ENCODE peak calls at places on chromosomes 16 and 17, in four cellular contexts. One of them, this sample, is unnamed.

GRCh38 chr17:67151717-67152116 is 93.3 kb downstream of the HELZ start:
- DNase-seq in H9: no peak
- DNase-seq in GM13977: no peak
- DNase-seq in mucosa of descending colon: no peak
- DNase-seq in this sample: no peak

GRCh38 chr17:19724501-19725420 is 8.4 kb upstream of the SLC47A2 start:
- DNase-seq in H9: peak
- DNase-seq in GM13977: no peak
- DNase-seq in mucosa of descending colon: peak
- DNase-seq in this sample: peak

GRCh38 chr17:58303981-58304734 is 23.4 kb upstream of the MPO start:
- DNase-seq in H9: peak
- DNase-seq in GM13977: peak
- DNase-seq in mucosa of descending colon: peak
- DNase-seq in this sample: no peak

GRCh38 chr16:25210758-25211157 is 6.0 kb upstream of the AQP8 start:
- DNase-seq in H9: no peak
- DNase-seq in GM13977: no peak
- DNase-seq in mucosa of descending colon: no peak
- DNase-seq in this sample: no peak

GRCh38 chr17:40984226-40984625 is at the start of gene KRT40:
- DNase-seq in H9: no peak
- DNase-seq in GM13977: no peak
- DNase-seq in mucosa of descending colon: no peak
- DNase-seq in this sample: no peak

GRCh38 chr16:77442078-77442477 is 7.2 kb upstream of the ADAMTS18 start:
- DNase-seq in H9: no peak
- DNase-seq in GM13977: no peak
- DNase-seq in mucosa of descending colon: no peak
- DNase-seq in this sample: no peak

GRCh38 chr16:86566601-86566965 is at the start of gene FOXC2:
- DNase-seq in H9: peak
- DNase-seq in GM13977: peak
- DNase-seq in mucosa of descending colon: peak
- DNase-seq in this sample: no peak

GRCh38 chr17:57666198-57666870 is 78.8 kb downstream of the CCDC182 start:
- DNase-seq in H9: peak
- DNase-seq in GM13977: no peak
- DNase-seq in mucosa of descending colon: no peak
- DNase-seq in this sample: no peak

GRCh38 chr17:488993-489757 is 136.6 kb upstream of the RPH3AL start:
- DNase-seq in H9: peak
- DNase-seq in GM13977: no peak
- DNase-seq in mucosa of descending colon: no peak
- DNase-seq in this sample: peak

GRCh38 chr17:21772321-21772720 is 80.0 kb downstream of the KCNJ18 start:
- DNase-seq in H9: no peak
- DNase-seq in GM13977: no peak
- DNase-seq in mucosa of descending colon: no peak
- DNase-seq in this sample: no peak

GRCh38 chr17:1907216-1907631 is 77.4 kb downstream of the RPA1 start:
- DNase-seq in H9: no peak
- DNase-seq in GM13977: no peak
- DNase-seq in mucosa of descending colon: no peak
- DNase-seq in this sample: no peak

GRCh38 chr16:86455116-86455515 is 55.2 kb upstream of the FOXF1 start:
- DNase-seq in H9: no peak
- DNase-seq in GM13977: no peak
- DNase-seq in mucosa of descending colon: no peak
- DNase-seq in this sample: no peak

GRCh38 chr16:66619036-66619435 is 14.5 kb downstream of the CMTM3 start:
- DNase-seq in H9: no peak
- DNase-seq in GM13977: no peak
- DNase-seq in mucosa of descending colon: no peak
- DNase-seq in this sample: no peak

GRCh38 chr16:66618588-66618987 is 14.1 kb downstream of the CMTM3 start:
- DNase-seq in H9: no peak
- DNase-seq in GM13977: no peak
- DNase-seq in mucosa of descending colon: no peak
- DNase-seq in this sample: no peak

GRCh38 chr16:66619534-66620418 is 15.3 kb downstream of the CMTM3 start:
- DNase-seq in H9: no peak
- DNase-seq in GM13977: peak
- DNase-seq in mucosa of descending colon: no peak
- DNase-seq in this sample: no peak

GRCh38 chr16:66621973-66622372 is 17.5 kb downstream of the CMTM3 start:
- DNase-seq in H9: no peak
- DNase-seq in GM13977: no peak
- DNase-seq in mucosa of descending colon: no peak
- DNase-seq in this sample: no peak

GRCh38 chr16:66620419-66620775 is 15.9 kb downstream of the CMTM3 start:
- DNase-seq in H9: no peak
- DNase-seq in GM13977: no peak
- DNase-seq in mucosa of descending colon: no peak
- DNase-seq in this sample: no peak
- TF ChIP-seq CTCF in H9: no peak
- TF ChIP-seq CTCF in GM13977: no peak
- TF ChIP-seq CTCF in mucosa of descending colon: no peak
- TF ChIP-seq CTCF in this sample: no peak

GRCh38 chr16:83946781-83947566 is 6.1 kb upstream of the OSGIN1 start:
- DNase-seq in H9: no peak
- DNase-seq in GM13977: no peak
- DNase-seq in mucosa of descending colon: no peak
- DNase-seq in this sample: no peak
- TF ChIP-seq CTCF in H9: no peak
- TF ChIP-seq CTCF in GM13977: no peak
- TF ChIP-seq CTCF in mucosa of descending colon: no peak
- TF ChIP-seq CTCF in this sample: no peak

GRCh38 chr17:77741109-77741508 is 217.4 kb upstream of the TNRC6C start:
- DNase-seq in H9: peak
- DNase-seq in GM13977: no peak
- DNase-seq in mucosa of descending colon: no peak
- DNase-seq in this sample: no peak
- TF ChIP-seq CTCF in H9: peak
- TF ChIP-seq CTCF in GM13977: peak
- TF ChIP-seq CTCF in mucosa of descending colon: no peak
- TF ChIP-seq CTCF in this sample: no peak

GRCh38 chr17:9821921-9822320 is at the start of gene GSG1L2:
- DNase-seq in H9: no peak
- DNase-seq in GM13977: no peak
- DNase-seq in mucosa of descending colon: no peak
- DNase-seq in this sample: no peak

GRCh38 chr17:9828296-9829059 is 2.8 kb downstream of the GLP2R start:
- DNase-seq in H9: no peak
- DNase-seq in GM13977: no peak
- DNase-seq in mucosa of descending colon: no peak
- DNase-seq in this sample: no peak

GRCh38 chr17:9825751-9826150 is at the start of gene GLP2R:
- DNase-seq in H9: no peak
- DNase-seq in GM13977: no peak
- DNase-seq in mucosa of descending colon: no peak
- DNase-seq in this sample: no peak

GRCh38 chr17:9824797-9825338 is 856 bp upstream of the GLP2R start:
- DNase-seq in H9: no peak
- DNase-seq in GM13977: no peak
- DNase-seq in mucosa of descending colon: no peak
- DNase-seq in this sample: no peak

DNA sequence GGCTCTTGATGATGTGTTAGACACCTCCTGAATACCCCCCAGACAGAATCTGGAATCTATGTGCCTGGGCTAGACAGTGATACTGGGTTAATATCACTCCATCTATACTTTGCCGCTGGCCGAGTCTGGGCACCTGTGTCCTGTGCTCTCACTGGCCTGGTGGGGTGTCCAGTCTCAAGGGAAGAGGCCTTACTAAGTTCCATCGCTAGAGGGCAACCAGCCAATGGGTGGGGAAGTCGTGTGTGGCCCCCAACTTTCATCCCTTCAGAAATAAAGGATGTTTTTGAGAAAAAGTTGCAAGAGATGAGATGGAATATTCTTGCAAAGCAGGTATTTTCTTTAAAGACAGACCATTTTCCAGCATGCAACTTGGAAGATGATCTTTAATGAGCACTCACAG is 1.6 kb upstream of the GLP2R start:
- DNase-seq in H9: no peak
- DNase-seq in GM13977: no peak
- DNase-seq in mucosa of descending colon: no peak
- DNase-seq in this sample: no peak
- TF ChIP-seq CTCF in H9: peak
- TF ChIP-seq CTCF in GM13977: peak
- TF ChIP-seq CTCF in mucosa of descending colon: no peak
- TF ChIP-seq CTCF in this sample: no peak

GRCh38 chr16:51150894-51151320 is at the start of gene SALL1:
- DNase-seq in H9: no peak
- DNase-seq in GM13977: no peak
- DNase-seq in mucosa of descending colon: no peak
- DNase-seq in this sample: no peak

GRCh38 chr16:51153275-51153991 is 2.4 kb upstream of the SALL1 start:
- DNase-seq in H9: peak
- DNase-seq in GM13977: no peak
- DNase-seq in mucosa of descending colon: no peak
- DNase-seq in this sample: no peak

GRCh38 chr16:51152691-51153261 is 1.7 kb upstream of the SALL1 start:
- DNase-seq in H9: no peak
- DNase-seq in GM13977: no peak
- DNase-seq in mucosa of descending colon: no peak
- DNase-seq in this sample: no peak

GRCh38 chr16:51151435-51151950 is 423 bp upstream of the SALL1 start:
- DNase-seq in H9: peak
- DNase-seq in GM13977: no peak
- DNase-seq in mucosa of descending colon: peak
- DNase-seq in this sample: no peak

DNA sequence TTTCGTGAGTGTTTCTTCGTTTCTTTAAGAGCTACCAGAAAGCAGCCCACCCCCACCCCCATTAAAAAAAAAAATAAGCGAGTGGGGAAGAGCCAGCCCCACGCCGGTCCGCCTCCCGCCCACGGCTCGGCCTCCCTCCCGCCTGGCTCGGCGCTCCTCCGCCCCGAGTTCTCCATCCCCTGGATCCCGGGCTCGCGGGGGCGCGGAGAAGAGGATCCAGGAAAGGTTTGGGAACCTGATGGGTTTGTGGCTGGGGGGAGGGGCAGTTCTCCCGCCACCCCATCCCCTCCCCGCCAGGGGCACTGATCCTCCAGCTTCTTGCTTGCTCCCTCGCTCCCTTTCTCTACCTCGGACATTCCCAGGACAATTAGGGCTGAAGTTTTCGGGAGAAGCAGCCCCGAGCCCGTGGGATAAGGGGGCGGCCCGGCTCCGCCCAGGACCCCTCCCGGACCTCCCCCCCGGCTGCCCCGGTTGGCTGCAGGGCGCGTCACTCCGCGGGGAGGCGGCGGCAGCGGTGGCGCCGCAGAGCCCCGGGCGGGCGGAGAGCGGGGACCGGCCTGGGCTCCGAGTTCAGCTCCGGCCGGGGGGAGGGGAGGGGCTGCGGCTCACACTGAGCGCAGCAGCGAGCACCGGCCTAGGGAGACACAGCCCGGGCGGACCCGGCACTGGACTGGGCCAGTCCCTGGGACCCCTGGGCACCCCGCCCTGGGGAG is 1.0 kb upstream of the SALL1 start:
- DNase-seq in H9: peak
- DNase-seq in GM13977: no peak
- DNase-seq in mucosa of descending colon: peak
- DNase-seq in this sample: no peak
- TF ChIP-seq CTCF in H9: peak
- TF ChIP-seq CTCF in GM13977: no peak
- TF ChIP-seq CTCF in mucosa of descending colon: no peak
- TF ChIP-seq CTCF in this sample: no peak

DNA sequence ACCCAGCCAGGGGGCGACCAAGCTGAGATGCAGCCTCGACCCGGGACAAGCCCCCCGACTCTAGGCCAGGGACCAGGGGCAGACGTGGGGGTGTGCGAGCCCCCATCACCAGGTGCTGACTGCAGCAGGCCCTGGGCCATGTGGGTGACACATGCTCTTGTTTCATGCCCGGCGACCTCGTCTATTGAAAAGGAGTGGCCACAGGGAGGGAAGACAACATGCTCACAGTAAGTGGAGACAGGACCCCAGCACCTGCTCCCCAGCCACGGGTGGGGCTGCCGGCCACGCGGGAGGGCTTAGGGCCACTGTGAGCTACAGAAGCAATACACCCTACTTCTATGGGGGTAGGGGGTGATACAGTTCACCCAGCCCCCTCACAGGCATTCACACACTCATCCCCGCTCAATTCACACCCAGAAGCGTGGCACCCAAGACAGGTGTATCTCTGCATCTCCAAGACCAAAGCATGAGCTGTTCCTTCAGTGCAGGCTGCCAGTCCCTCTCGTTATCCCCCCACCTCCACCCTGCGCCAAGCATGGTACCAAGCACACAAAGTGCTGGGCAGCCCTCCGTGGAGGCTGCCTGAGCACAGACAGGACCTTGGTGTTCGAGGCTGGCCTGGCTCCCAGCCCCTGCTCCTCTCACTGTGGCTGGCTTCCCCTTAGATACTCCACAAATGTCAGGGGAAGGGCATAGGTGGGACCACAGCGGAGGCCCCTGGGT is 13.6 kb downstream of the VASN start:
- DNase-seq in H9: no peak
- DNase-seq in GM13977: no peak
- DNase-seq in mucosa of descending colon: no peak
- DNase-seq in this sample: no peak
- TF ChIP-seq CTCF in H9: no peak
- TF ChIP-seq CTCF in GM13977: no peak
- TF ChIP-seq CTCF in mucosa of descending colon: no peak
- TF ChIP-seq CTCF in this sample: no peak

GRCh38 chr17:18093616-18094408 is 6.1 kb downstream of the DRG2 start:
- DNase-seq in H9: peak
- DNase-seq in GM13977: no peak
- DNase-seq in mucosa of descending colon: peak
- DNase-seq in this sample: no peak
- TF ChIP-seq CTCF in H9: peak
- TF ChIP-seq CTCF in GM13977: peak
- TF ChIP-seq CTCF in mucosa of descending colon: no peak
- TF ChIP-seq CTCF in this sample: no peak

DNA sequence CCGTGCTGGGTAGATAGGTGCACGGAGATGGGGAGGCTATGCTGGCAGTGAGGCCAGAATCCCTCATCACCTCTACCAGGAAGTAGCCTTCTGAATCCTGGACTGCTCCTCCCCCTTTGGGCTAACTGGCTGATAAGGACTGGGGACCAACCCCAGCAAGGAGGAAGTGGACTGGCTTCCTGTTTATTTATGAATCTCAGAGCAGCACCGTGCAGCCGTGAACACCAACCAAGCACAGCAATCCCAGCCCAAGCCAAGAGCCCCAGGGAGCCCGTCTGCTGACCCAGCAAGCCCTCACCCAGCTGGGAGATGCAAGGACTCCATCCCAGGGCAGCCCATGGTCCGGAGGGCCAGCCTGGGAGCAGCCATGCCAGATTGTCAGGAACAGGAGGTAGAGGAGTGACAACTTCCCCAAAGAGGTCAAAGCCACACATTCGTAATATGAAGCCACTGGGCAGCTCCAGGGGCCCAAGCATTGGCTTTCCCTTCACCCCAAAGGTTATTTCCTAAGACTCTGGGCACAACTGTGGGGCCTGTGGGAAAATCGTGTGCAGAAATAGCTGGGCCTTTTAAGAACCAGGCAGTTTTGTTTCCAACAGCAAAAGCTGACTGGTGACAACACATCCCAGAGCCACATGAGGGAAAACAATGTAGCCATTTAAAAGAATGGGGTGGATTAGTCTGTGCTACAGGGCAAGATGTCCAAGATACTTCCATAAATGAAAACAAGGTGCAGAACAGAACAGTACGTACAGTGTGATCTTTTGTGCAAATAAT is 23.9 kb downstream of the PHB1 start:
- DNase-seq in H9: no peak
- DNase-seq in GM13977: no peak
- DNase-seq in mucosa of descending colon: peak
- DNase-seq in this sample: peak
- TF ChIP-seq CTCF in H9: no peak
- TF ChIP-seq CTCF in GM13977: no peak
- TF ChIP-seq CTCF in mucosa of descending colon: no peak
- TF ChIP-seq CTCF in this sample: no peak

This sample was measured in activated B cell treated with CpG ODN at 0.5 μM for 24 hours.